ENCODE peak calls at places on chromosomes 12 and 14, in four cellular contexts. Z, F, K and X are unnamed samples.

GRCh38 chr12:1281683-1282366 is 290.8 kb downstream of the ERC1 start:
- DNase-seq in Z (no peak), F (no peak), K (no peak), X (no peak)

GRCh38 chr12:123757555-123757954 is 4.5 kb upstream of the DNAH10 start:
- DNase-seq in Z (no peak), F (no peak), K (no peak), X (no peak)

GRCh38 chr14:53151523-53151866 is 1.6 kb downstream of the DDHD1 start:
- DNase-seq in Z (no peak), F (no peak), K (no peak), X (no peak)

GRCh38 chr12:2294651-2295475 is 242.1 kb downstream of the CACNA1C start:
- DNase-seq in Z (no peak), F (no peak), K (no peak), X (no peak)

GRCh38 chr14:54229136-54229535 is 167.7 kb upstream of the CDKN3 start:
- DNase-seq in Z (no peak), F (no peak), K (no peak), X (no peak)

GRCh38 chr12:124551268-124552144 is 15.9 kb downstream of the NCOR2 start:
- DNase-seq in Z (peak), F (peak), K (no peak), X (no peak)

GRCh38 chr14:61671086-61671485 is 24.2 kb upstream of the HIF1A start:
- DNase-seq in Z (no peak), F (no peak), K (peak), X (peak)

GRCh38 chr12:104686196-104686595 is 229.4 kb downstream of the CHST11 start:
- DNase-seq in Z (peak), F (no peak), K (no peak), X (no peak)

GRCh38 chr12:63499567-63499966 is 168.7 kb downstream of the DPY19L2 start:
- DNase-seq in Z (no peak), F (no peak), K (no peak), X (no peak)

GRCh38 chr12:93139028-93139665 is 210.1 kb upstream of the EEA1 start:
- DNase-seq in Z (no peak), F (no peak), K (no peak), X (peak)

GRCh38 chr12:117502633-117503032 is 141.2 kb upstream of the NOS1 start:
- DNase-seq in Z (no peak), F (no peak), K (no peak), X (no peak)

GRCh38 chr12:124636138-124636968 is 68.9 kb upstream of the NCOR2 start:
- DNase-seq in Z (peak), F (no peak), K (no peak), X (no peak)

GRCh38 chr12:104727866-104728449 is 230.1 kb downstream of the SLC41A2 start:
- DNase-seq in Z (no peak), F (peak), K (no peak), X (no peak)

GRCh38 chr12:27969011-27969900 is 3.3 kb downstream of the PTHLH start:
- DNase-seq in Z (no peak), F (peak), K (no peak), X (no peak)

GRCh38 chr12:69497308-69498026 is 27.3 kb downstream of the FRS2 start:
- DNase-seq in Z (no peak), F (no peak), K (peak), X (peak)

GRCh38 chr14:54106802-54107377 is 150.3 kb upstream of the BMP4 start:
- DNase-seq in Z (peak), F (peak), K (no peak), X (no peak)

GRCh38 chr14:87615822-87616679 is 376.9 kb downstream of the GALC start:
- DNase-seq in Z (peak), F (peak), K (peak), X (peak)

GRCh38 chr12:48997719-48998496 is 1.3 kb downstream of the DDN start:
- DNase-seq in Z (no peak), F (peak), K (no peak), X (peak)

GRCh38 chr14:102221026-102221425 is 81.3 kb downstream of the WDR20 start:
- DNase-seq in Z (peak), F (no peak), K (no peak), X (no peak)
- TF ChIP-seq CTCF in Z (no peak), F (no peak), K (no peak), X (no peak)

DNA sequence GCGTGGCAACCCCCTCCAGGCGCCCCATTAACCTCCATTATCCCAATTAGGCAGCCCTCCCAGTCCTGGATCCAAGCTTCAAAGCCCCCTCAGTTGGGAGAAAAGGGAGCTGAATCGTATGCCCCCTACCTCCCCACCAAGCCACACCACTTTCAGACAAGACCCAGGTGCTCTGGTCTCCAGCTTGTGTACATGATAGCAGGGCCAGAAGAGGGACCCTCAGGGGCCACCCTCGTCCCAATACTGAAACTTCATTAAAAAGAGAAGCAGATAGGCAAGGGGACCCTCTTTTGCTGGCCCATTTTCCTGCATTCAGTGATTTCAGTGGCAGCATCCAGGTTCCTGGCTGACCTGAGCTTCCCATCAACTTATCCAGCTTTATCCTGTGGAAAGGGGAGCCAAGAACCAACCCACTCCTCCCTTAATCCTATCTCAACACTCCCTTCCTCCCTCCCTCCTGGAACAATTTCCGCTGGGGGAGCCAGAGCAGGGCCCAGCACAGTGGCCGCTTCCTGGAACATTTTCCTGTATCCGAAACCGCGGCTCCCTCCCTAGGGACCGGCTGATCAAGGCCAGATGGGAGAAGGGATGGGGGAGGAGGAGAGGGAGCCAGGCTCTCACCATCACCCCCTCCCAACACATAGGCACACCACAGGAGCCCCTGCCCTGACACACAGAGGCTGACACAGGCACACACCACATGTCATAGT is 9.5 kb upstream of the SP7 start:
- DNase-seq in Z (no peak), F (no peak), K (no peak), X (no peak)
- TF ChIP-seq CTCF in Z (peak), F (no peak), K (no peak), X (no peak)

GRCh38 chr12:131103614-131104463 is 150.1 kb downstream of the ADGRD1 start:
- DNase-seq in Z (no peak), F (peak), K (no peak), X (no peak)
- TF ChIP-seq CTCF in Z (no peak), F (no peak), K (no peak), X (no peak)

GRCh38 chr12:110345176-110345651 is 58.3 kb downstream of the ANAPC7 start:
- DNase-seq in Z (peak), F (no peak), K (no peak), X (no peak)
- TF ChIP-seq CTCF in Z (no peak), F (no peak), K (no peak), X (no peak)

DNA sequence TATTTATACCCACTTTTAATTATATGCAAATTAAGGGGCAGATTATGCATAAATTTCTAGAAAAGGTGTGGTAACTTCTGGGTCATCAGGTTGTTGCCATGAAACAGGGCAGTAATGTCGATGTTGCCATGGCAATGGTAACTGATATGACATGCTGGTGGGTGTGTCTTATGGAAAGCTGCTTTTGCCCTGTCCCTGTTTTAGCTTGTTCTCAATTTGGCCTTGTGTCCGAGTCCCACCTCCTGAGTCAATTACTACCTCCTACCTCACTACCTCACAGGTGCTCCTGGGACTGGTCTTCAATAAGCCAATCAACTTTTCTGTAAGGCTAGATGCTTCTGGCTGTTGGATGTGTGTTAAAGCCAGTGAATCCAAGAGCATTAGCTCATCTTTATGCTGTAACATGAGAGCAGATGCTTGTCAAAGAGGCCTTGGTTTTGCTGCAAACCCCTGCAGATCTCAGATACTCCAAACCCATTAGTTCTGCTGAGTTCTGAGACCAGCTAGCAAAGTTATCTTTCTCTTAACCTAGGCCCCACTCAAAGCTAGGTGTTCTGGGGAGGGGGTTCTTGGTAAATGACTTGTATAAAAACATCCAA is 61.2 kb downstream of the PPM1A start:
- DNase-seq in Z (no peak), F (no peak), K (no peak), X (no peak)
- TF ChIP-seq CTCF in Z (no peak), F (no peak), K (no peak), X (no peak)

DNA sequence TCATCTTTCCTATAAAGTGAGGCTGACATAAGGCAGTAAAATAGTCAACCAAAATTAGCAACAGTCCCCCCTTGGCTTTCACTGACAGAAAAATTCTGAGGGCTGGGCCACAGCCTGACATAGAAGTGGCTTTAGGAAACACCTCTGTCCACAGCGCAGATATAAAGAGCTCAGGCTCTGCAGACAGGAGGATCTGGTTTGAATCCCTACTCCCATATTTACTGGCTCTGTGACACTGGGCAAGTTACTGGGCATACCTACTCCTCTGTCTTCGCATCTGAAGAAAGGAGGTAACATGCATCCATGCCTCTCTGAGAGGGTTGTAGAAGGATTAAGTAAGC is 95.3 kb downstream of the STXBP6 start:
- DNase-seq in Z (no peak), F (no peak), K (no peak), X (no peak)
- TF ChIP-seq CTCF in Z (no peak), F (no peak), K (no peak), X (no peak)

GRCh38 chr12:18224745-18225144 is 36.6 kb upstream of the PIK3C2G start:
- DNase-seq in Z (peak), F (peak), K (no peak), X (no peak)
- TF ChIP-seq CTCF in Z (peak), F (peak), K (no peak), X (peak)

DNA sequence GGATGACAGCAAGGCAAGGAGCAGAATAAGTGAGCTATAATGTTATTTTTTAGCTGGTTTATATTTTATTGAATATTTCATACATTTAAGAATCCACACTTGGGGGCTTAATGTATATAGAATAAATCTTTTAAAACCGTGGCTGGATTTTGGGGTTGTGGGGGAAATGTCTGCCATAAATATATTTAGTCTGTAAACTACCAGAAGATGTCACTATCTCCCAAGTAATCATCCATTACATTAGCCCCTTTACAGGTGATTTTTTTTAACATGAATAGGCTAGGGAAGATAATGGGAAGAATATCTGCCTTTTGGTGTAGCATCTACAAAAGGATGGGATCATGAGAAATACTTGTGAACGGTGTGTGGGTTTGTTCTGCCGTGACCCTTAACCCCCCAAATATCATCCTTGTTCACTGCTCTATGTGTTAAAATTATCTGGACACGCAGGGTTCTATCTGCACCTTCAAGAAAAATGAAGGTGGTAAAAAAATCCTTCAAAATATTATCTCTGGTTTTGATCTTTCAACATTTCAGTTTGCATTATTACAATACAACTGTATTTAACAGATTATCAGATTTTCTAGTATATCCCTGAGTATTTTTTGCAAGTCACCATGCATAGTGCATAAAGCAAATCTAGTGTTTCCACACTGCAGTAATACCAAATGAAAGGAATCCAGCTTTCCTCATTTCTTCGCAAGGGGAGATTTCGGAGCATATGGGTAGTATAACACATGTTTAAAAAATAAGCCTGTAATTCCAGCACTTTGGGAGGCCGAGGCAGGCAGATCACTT is 8.0 kb upstream of the SLC17A8 start:
- DNase-seq in Z (peak), F (peak), K (no peak), X (peak)
- TF ChIP-seq CTCF in Z (no peak), F (peak), K (no peak), X (peak)

GRCh38 chr12:67069451-67070306 is 199.5 kb upstream of the CAND1 start:
- DNase-seq in Z (no peak), F (peak), K (no peak), X (peak)
- TF ChIP-seq CTCF in Z (peak), F (peak), K (peak), X (no peak)